ENCODE peak calls at places on chromosomes 7 and 10, in five cellular contexts. W is mammary epithelial cell, P is neural progenitor cell, X is HCT116, A is OCI-LY7. T is an unnamed sample.
A peak's percentile ranks its signal among the peaks of the same experiment; 100 is the strongest.

GRCh38 chr7:2100278-2101205 is 132.2 kb downstream of the MAD1L1 start:
- DNase-seq in W (no peak), P (no peak), X (no peak), A (peak; percentile 91), T (peak; percentile 7)

GRCh38 chr10:16835223-16835622 is 18.0 kb upstream of the RSU1 start:
- DNase-seq in W (no peak), P (no peak), X (no peak), A (peak; percentile 39), T (no peak)

GRCh38 chr7:36207451-36208291 is 54.6 kb downstream of the EEPD1 start:
- DNase-seq in W (peak; percentile 25), P (no peak), X (no peak), A (no peak), T (peak; percentile 70)

GRCh38 chr7:79453558-79454324 is at the start of gene MAGI2:
- DNase-seq in W (peak; percentile 17), P (peak; percentile 78), X (no peak), A (no peak), T (no peak)

GRCh38 chr10:15168296-15168780 is at the start of gene NMT2:
- DNase-seq in W (peak; percentile 82), P (peak; percentile 97), X (peak; percentile 68), A (peak; percentile 89), T (peak; percentile 65)

GRCh38 chr7:67753891-67754290 is 757.3 kb downstream of the TYW1 start:
- DNase-seq in W (no peak), P (no peak), X (no peak), A (no peak), T (no peak)

GRCh38 chr10:30502266-30503058 is 68.5 kb downstream of the MAP3K8 start:
- DNase-seq in W (no peak), P (no peak), X (no peak), A (peak; percentile 59), T (peak; percentile 43)

GRCh38 chr7:68103319-68103718 is 1106.7 kb downstream of the TYW1 start:
- DNase-seq in W (no peak), P (no peak), X (no peak), A (no peak), T (no peak)

GRCh38 chr7:116167177-116167576 is 43.2 kb upstream of the TES start:
- DNase-seq in W (no peak), P (no peak), X (no peak), A (peak; percentile 10), T (no peak)

GRCh38 chr7:12756841-12757240 is 69.4 kb downstream of the ARL4A start:
- DNase-seq in W (no peak), P (no peak), X (no peak), A (no peak), T (peak; percentile 68)

GRCh38 chr10:98045785-98046389 is 15.5 kb upstream of the CRTAC1 start:
- DNase-seq in W (peak; percentile 53), P (peak; percentile 87), X (peak; percentile 60), A (peak; percentile 86), T (peak; percentile 70)

GRCh38 chr7:36878288-36878687 is 154.0 kb upstream of the AOAH start:
- DNase-seq in W (no peak), P (no peak), X (no peak), A (no peak), T (no peak)

GRCh38 chr7:92765725-92766124 is 70.6 kb downstream of the CDK6 start:
- DNase-seq in W (peak; percentile 83), P (no peak), X (peak; percentile 66), A (no peak), T (peak; percentile 82)
- H3K27ac ChIP-seq in W (peak overlapping the region; percentile 96), P (no peak overlapping the region), X (peak overlapping the region; percentile 61), A (no peak overlapping the region), T (peak overlapping the region; percentile 92)

GRCh38 chr10:6296456-6297214 is 93.9 kb downstream of the PFKFB3 start:
- DNase-seq in W (no peak), P (no peak), X (no peak), A (no peak), T (no peak)
- H2AFZ ChIP-seq in W (peak overlapping the region; percentile 70), P (no peak overlapping the region), X (no peak overlapping the region), A (no peak overlapping the region), T (no peak overlapping the region)

GRCh38 chr10:27240891-27241639 is 468 bp upstream of the ACBD5 start:
- DNase-seq in W (peak; percentile 30), P (peak; percentile 62), X (no peak), A (peak; percentile 66), T (peak; percentile 13)
- H3K4me3 ChIP-seq in W (peak overlapping the region; percentile 73), P (peak overlapping the region; percentile 78), X (peak overlapping the region; percentile 83), A (peak overlapping the region; percentile 93), T (peak overlapping the region; percentile 70)

GRCh38 chr7:158016171-158017087 is 571.2 kb downstream of the PTPRN2 start:
- DNase-seq in W (no peak), P (peak; percentile 77), X (no peak), A (no peak), T (no peak)

GRCh38 chr7:158019726-158020705 is 567.6 kb downstream of the PTPRN2 start:
- DNase-seq in W (no peak), P (no peak), X (no peak), A (no peak), T (no peak)

GRCh38 chr7:158018971-158019645 is 568.5 kb downstream of the PTPRN2 start:
- DNase-seq in W (no peak), P (no peak), X (no peak), A (no peak), T (no peak)

GRCh38 chr7:158017226-158018060 is 570.2 kb downstream of the PTPRN2 start:
- DNase-seq in W (no peak), P (no peak), X (no peak), A (no peak), T (no peak)

GRCh38 chr7:158018061-158018796 is 569.4 kb downstream of the PTPRN2 start:
- DNase-seq in W (no peak), P (no peak), X (no peak), A (no peak), T (no peak)
- H3K27ac ChIP-seq in W (no peak overlapping the region), P (no peak overlapping the region), X (no peak overlapping the region), A (no peak overlapping the region), T (no peak overlapping the region)

GRCh38 chr7:88075216-88075615 is 141.2 kb downstream of the ADAM22 start:
- DNase-seq in W (no peak), P (no peak), X (no peak), A (no peak), T (no peak)

GRCh38 chr7:88073625-88074024 is 139.6 kb downstream of the ADAM22 start:
- DNase-seq in W (no peak), P (no peak), X (no peak), A (no peak), T (no peak)

GRCh38 chr7:88072715-88073055 is 138.6 kb downstream of the ADAM22 start:
- DNase-seq in W (no peak), P (no peak), X (no peak), A (no peak), T (no peak)

GRCh38 chr7:88069093-88069492 is 135.0 kb downstream of the ADAM22 start:
- DNase-seq in W (no peak), P (no peak), X (no peak), A (no peak), T (no peak)

GRCh38 chr7:88072036-88072714 is 138.1 kb downstream of the ADAM22 start:
- DNase-seq in W (no peak), P (no peak), X (no peak), A (no peak), T (no peak)
- H2AFZ ChIP-seq in W (no peak overlapping the region), P (no peak overlapping the region), X (no peak overlapping the region), A (no peak overlapping the region), T (no peak overlapping the region)

DNA sequence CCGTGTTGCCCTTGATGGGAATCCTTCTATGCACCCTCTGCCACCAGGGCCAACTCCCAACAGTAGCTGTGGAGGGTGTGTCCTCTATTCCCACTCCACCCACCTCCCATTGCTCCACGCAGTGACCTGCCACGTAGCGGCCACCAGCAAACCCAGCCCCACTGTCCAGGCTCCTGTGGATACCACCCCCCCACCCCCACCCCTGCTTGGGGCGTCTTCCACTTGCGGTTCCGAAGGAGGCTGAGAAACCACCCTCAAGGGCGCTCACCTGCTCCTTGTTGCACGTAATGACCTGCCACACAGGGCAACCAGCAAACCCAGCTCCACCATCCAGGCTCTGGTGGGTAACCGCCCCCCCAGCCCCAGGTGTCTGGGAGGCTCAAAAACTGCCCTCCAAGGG is 72.0 kb downstream of the DIP2C start:
- DNase-seq in W (no peak), P (no peak), X (no peak), A (no peak), T (no peak)
- H3K4me3 ChIP-seq in W (no peak overlapping the region), P (no peak overlapping the region), X (no peak overlapping the region), A (no peak overlapping the region), T (no peak overlapping the region)